ENCODE peak calls at places on chromosomes 6 and 20, in seven cellular contexts. M is AG04450, Y is NCI-H2081 treated with DMSO at 0.1 percent for 48 hours, V is OCI-LY7, U is iris pigment epithelial cell, B is occipital lobe, W is amniotic epithelial cell. O is an unnamed sample.

GRCh38 chr6:89475106-89475505 is 42.2 kb downstream of the ANKRD6 start:
- DNase-seq in M (no peak), Y (no peak), V (no peak), U (no peak), B (no peak), W (no peak), O (no peak)

GRCh38 chr6:30885999-30886896 is 1.9 kb downstream of the DDR1 start:
- DNase-seq in M (peak), Y (no peak), V (no peak), U (peak), B (peak), W (peak), O (no peak)

GRCh38 chr20:33407796-33408195 is 6.5 kb upstream of the CDK5RAP1 start:
- DNase-seq in M (no peak), Y (no peak), V (no peak), U (no peak), B (no peak), W (no peak), O (no peak)

GRCh38 chr6:133923938-133924593 is 29.0 kb upstream of the TBPL1 start:
- DNase-seq in M (peak), Y (peak), V (peak), U (peak), B (peak), W (peak), O (peak)

GRCh38 chr6:35778437-35778836 is 2.0 kb downstream of the CLPSL2 start:
- DNase-seq in M (no peak), Y (no peak), V (no peak), U (no peak), B (no peak), W (no peak), O (no peak)

GRCh38 chr6:160141001-160141726 is 19.5 kb downstream of the SLC22A1 start:
- DNase-seq in M (peak), Y (no peak), V (no peak), U (peak), B (no peak), W (peak), O (peak)

GRCh38 chr6:162538643-162539064 is 188.9 kb downstream of the PRKN start:
- DNase-seq in M (no peak), Y (no peak), V (no peak), U (no peak), B (no peak), W (no peak), O (no peak)

GRCh38 chr6:143967861-143968498 is 40.1 kb downstream of the PLAGL1 start:
- DNase-seq in M (no peak), Y (no peak), V (no peak), U (peak), B (no peak), W (peak), O (no peak)

GRCh38 chr20:16531485-16531884 is 41.8 kb downstream of the KIF16B start:
- DNase-seq in M (no peak), Y (no peak), V (no peak), U (no peak), B (no peak), W (no peak), O (no peak)

GRCh38 chr20:44405785-44406571 is 50.5 kb downstream of the HNF4A start:
- DNase-seq in M (no peak), Y (no peak), V (no peak), U (no peak), B (no peak), W (no peak), O (no peak)

GRCh38 chr20:19560876-19561480 is 197.1 kb upstream of the RIN2 start:
- DNase-seq in M (no peak), Y (no peak), V (no peak), U (peak), B (no peak), W (peak), O (no peak)

GRCh38 chr6:35664945-35665344 is 23.8 kb downstream of the FKBP5 start:
- DNase-seq in M (no peak), Y (no peak), V (no peak), U (no peak), B (no peak), W (peak), O (no peak)

GRCh38 chr20:59850018-59850641 is 83.3 kb downstream of the SYCP2 start:
- DNase-seq in M (no peak), Y (no peak), V (peak), U (peak), B (no peak), W (peak), O (no peak)

GRCh38 chr6:139855741-139856206 is 481.3 kb upstream of the CITED2 start:
- DNase-seq in M (peak), Y (no peak), V (no peak), U (peak), B (no peak), W (peak), O (no peak)

GRCh38 chr6:149248688-149249369 is 68.7 kb upstream of the TAB2 start:
- DNase-seq in M (no peak), Y (no peak), V (no peak), U (no peak), B (no peak), W (no peak), O (no peak)